ENCODE peak calls at places on chromosomes 3 and 15, in eight cellular contexts. One of them, this sample, is unnamed.

GRCh38 chr15:66955871-66956585 is 109.4 kb upstream of the SMAD3 start:
- DNase-seq in HL-60: no peak
- DNase-seq in ovary: no peak
- DNase-seq in H9: no peak
- DNase-seq in lower lobe of right lung: no peak
- DNase-seq in caudate nucleus: no peak
- DNase-seq in stomach: no peak
- DNase-seq in OCI-LY7: no peak
- DNase-seq in this sample: no peak

GRCh38 chr3:115595611-115596010 is 27.7 kb upstream of the GAP43 start:
- DNase-seq in lower lobe of right lung: no peak
- DNase-seq in H9: no peak
- DNase-seq in ovary: no peak
- DNase-seq in caudate nucleus: no peak
- DNase-seq in HL-60: no peak
- DNase-seq in stomach: no peak
- DNase-seq in OCI-LY7: no peak
- DNase-seq in this sample: no peak

GRCh38 chr3:24264748-24265158 is 229.9 kb downstream of the THRB start:
- DNase-seq in lower lobe of right lung: no peak
- DNase-seq in H9: no peak
- DNase-seq in HL-60: peak
- DNase-seq in stomach: no peak
- DNase-seq in OCI-LY7: peak
- DNase-seq in ovary: no peak
- DNase-seq in caudate nucleus: no peak
- DNase-seq in this sample: peak

GRCh38 chr3:186823391-186823790 is 17.1 kb upstream of the RFC4 start:
- DNase-seq in caudate nucleus: no peak
- DNase-seq in lower lobe of right lung: no peak
- DNase-seq in H9: no peak
- DNase-seq in HL-60: no peak
- DNase-seq in ovary: no peak
- DNase-seq in stomach: no peak
- DNase-seq in OCI-LY7: no peak
- DNase-seq in this sample: no peak

GRCh38 chr3:105997800-105998526 is 129.2 kb upstream of the CBLB start:
- DNase-seq in lower lobe of right lung: peak
- DNase-seq in H9: no peak
- DNase-seq in stomach: no peak
- DNase-seq in OCI-LY7: no peak
- DNase-seq in caudate nucleus: no peak
- DNase-seq in HL-60: peak
- DNase-seq in ovary: no peak
- DNase-seq in this sample: no peak

GRCh38 chr15:83848315-83849050 is 194.6 kb downstream of the ADAMTSL3 start:
- DNase-seq in OCI-LY7: no peak
- DNase-seq in stomach: no peak
- DNase-seq in HL-60: no peak
- DNase-seq in lower lobe of right lung: no peak
- DNase-seq in H9: no peak
- DNase-seq in caudate nucleus: no peak
- DNase-seq in ovary: no peak
- DNase-seq in this sample: no peak

GRCh38 chr3:157531301-157531660 is 28.1 kb upstream of the VEPH1 start:
- DNase-seq in ovary: no peak
- DNase-seq in lower lobe of right lung: no peak
- DNase-seq in HL-60: no peak
- DNase-seq in OCI-LY7: no peak
- DNase-seq in caudate nucleus: no peak
- DNase-seq in H9: no peak
- DNase-seq in stomach: no peak
- DNase-seq in this sample: no peak

GRCh38 chr15:67185621-67186225 is 68.7 kb downstream of the AAGAB start:
- DNase-seq in H9: no peak
- DNase-seq in stomach: no peak
- DNase-seq in caudate nucleus: no peak
- DNase-seq in ovary: no peak
- DNase-seq in OCI-LY7: no peak
- DNase-seq in lower lobe of right lung: no peak
- DNase-seq in HL-60: peak
- DNase-seq in this sample: no peak

GRCh38 chr3:166265153-166265552 is 427.9 kb upstream of the BCHE start:
- DNase-seq in HL-60: no peak
- DNase-seq in H9: no peak
- DNase-seq in OCI-LY7: no peak
- DNase-seq in stomach: no peak
- DNase-seq in caudate nucleus: no peak
- DNase-seq in lower lobe of right lung: no peak
- DNase-seq in ovary: no peak
- DNase-seq in this sample: no peak

GRCh38 chr3:117193390-117193789 is 483.8 kb downstream of the TUSC7 start:
- DNase-seq in OCI-LY7: no peak
- DNase-seq in stomach: no peak
- DNase-seq in lower lobe of right lung: no peak
- DNase-seq in ovary: no peak
- DNase-seq in H9: no peak
- DNase-seq in caudate nucleus: no peak
- DNase-seq in HL-60: no peak
- DNase-seq in this sample: no peak

GRCh38 chr3:188434594-188434993 is 280.6 kb downstream of the LPP start:
- DNase-seq in ovary: no peak
- DNase-seq in H9: no peak
- DNase-seq in HL-60: no peak
- DNase-seq in caudate nucleus: no peak
- DNase-seq in OCI-LY7: no peak
- DNase-seq in stomach: no peak
- DNase-seq in lower lobe of right lung: no peak
- DNase-seq in this sample: no peak

GRCh38 chr3:150090006-150090405 is 119.3 kb upstream of the PFN2 start:
- DNase-seq in HL-60: no peak
- DNase-seq in OCI-LY7: no peak
- DNase-seq in ovary: no peak
- DNase-seq in lower lobe of right lung: no peak
- DNase-seq in caudate nucleus: no peak
- DNase-seq in H9: no peak
- DNase-seq in stomach: no peak
- DNase-seq in this sample: no peak

GRCh38 chr3:123719785-123720531 is 135.1 kb upstream of the HACD2 start:
- DNase-seq in H9: no peak
- DNase-seq in stomach: no peak
- DNase-seq in caudate nucleus: no peak
- DNase-seq in lower lobe of right lung: no peak
- DNase-seq in ovary: peak
- DNase-seq in OCI-LY7: no peak
- DNase-seq in HL-60: no peak
- DNase-seq in this sample: peak

GRCh38 chr3:134449951-134450350 is 35.8 kb downstream of the ANAPC13 start:
- DNase-seq in OCI-LY7: no peak
- DNase-seq in HL-60: no peak
- DNase-seq in lower lobe of right lung: no peak
- DNase-seq in H9: no peak
- DNase-seq in ovary: no peak
- DNase-seq in caudate nucleus: no peak
- DNase-seq in stomach: no peak
- DNase-seq in this sample: no peak

GRCh38 chr3:177066068-177066467 is 131.2 kb downstream of the TBL1XR1 start:
- DNase-seq in caudate nucleus: no peak
- DNase-seq in ovary: no peak
- DNase-seq in HL-60: no peak
- DNase-seq in H9: no peak
- DNase-seq in lower lobe of right lung: no peak
- DNase-seq in stomach: no peak
- DNase-seq in OCI-LY7: no peak
- DNase-seq in this sample: no peak

GRCh38 chr3:139198186-139198585 is 145.6 kb upstream of the MRPS22 start:
- DNase-seq in lower lobe of right lung: no peak
- DNase-seq in H9: no peak
- DNase-seq in OCI-LY7: no peak
- DNase-seq in ovary: no peak
- DNase-seq in HL-60: no peak
- DNase-seq in caudate nucleus: no peak
- DNase-seq in stomach: no peak
- DNase-seq in this sample: no peak

DNA sequence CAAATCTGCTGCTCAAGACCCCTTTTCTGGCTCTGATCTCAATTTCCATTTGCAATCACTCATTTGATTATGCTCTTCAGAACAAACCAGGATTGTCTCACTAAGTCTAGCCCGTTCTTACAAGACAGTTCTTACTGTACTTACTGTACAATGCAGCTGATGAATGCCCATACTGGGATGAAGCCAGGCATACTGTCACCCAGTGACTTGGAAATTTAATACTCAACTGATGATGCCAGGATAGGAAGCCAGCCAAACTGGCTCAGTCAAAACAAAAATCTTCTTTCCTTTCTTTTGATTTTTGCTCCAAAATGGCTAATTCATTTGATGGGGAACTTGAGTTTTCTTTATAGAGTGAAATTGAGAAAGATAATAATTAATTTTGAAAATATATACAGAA is 265.7 kb upstream of the THBS1 start:
- DNase-seq in HL-60: no peak
- DNase-seq in ovary: no peak
- DNase-seq in lower lobe of right lung: no peak
- DNase-seq in stomach: no peak
- DNase-seq in H9: no peak
- DNase-seq in caudate nucleus: no peak
- DNase-seq in OCI-LY7: no peak
- DNase-seq in this sample: no peak
- H3K27ac ChIP-seq in HL-60: no peak
- H3K27ac ChIP-seq in ovary: no peak
- H3K27ac ChIP-seq in lower lobe of right lung: no peak
- H3K27ac ChIP-seq in stomach: no peak
- H3K27ac ChIP-seq in H9: no peak
- H3K27ac ChIP-seq in caudate nucleus: no peak
- H3K27ac ChIP-seq in OCI-LY7: no peak
- H3K27ac ChIP-seq in this sample: no peak

GRCh38 chr15:92869263-92869940 is 30.7 kb upstream of the CHD2 start:
- DNase-seq in lower lobe of right lung: no peak
- DNase-seq in H9: no peak
- DNase-seq in caudate nucleus: no peak
- DNase-seq in stomach: no peak
- DNase-seq in ovary: no peak
- DNase-seq in OCI-LY7: no peak
- DNase-seq in HL-60: no peak
- DNase-seq in this sample: no peak

GRCh38 chr15:92864127-92864814 is 35.9 kb upstream of the CHD2 start:
- DNase-seq in ovary: no peak
- DNase-seq in stomach: no peak
- DNase-seq in lower lobe of right lung: no peak
- DNase-seq in caudate nucleus: no peak
- DNase-seq in H9: no peak
- DNase-seq in HL-60: no peak
- DNase-seq in OCI-LY7: peak
- DNase-seq in this sample: no peak

GRCh38 chr15:92869977-92870644 is 30.0 kb upstream of the CHD2 start:
- DNase-seq in OCI-LY7: no peak
- DNase-seq in ovary: no peak
- DNase-seq in H9: no peak
- DNase-seq in caudate nucleus: no peak
- DNase-seq in HL-60: no peak
- DNase-seq in stomach: no peak
- DNase-seq in lower lobe of right lung: no peak
- DNase-seq in this sample: no peak
- H3K27ac ChIP-seq in OCI-LY7: no peak
- H3K27ac ChIP-seq in ovary: no peak
- H3K27ac ChIP-seq in H9: no peak
- H3K27ac ChIP-seq in caudate nucleus: no peak
- H3K27ac ChIP-seq in HL-60: no peak
- H3K27ac ChIP-seq in stomach: peak
- H3K27ac ChIP-seq in lower lobe of right lung: peak
- H3K27ac ChIP-seq in this sample: no peak

DNA sequence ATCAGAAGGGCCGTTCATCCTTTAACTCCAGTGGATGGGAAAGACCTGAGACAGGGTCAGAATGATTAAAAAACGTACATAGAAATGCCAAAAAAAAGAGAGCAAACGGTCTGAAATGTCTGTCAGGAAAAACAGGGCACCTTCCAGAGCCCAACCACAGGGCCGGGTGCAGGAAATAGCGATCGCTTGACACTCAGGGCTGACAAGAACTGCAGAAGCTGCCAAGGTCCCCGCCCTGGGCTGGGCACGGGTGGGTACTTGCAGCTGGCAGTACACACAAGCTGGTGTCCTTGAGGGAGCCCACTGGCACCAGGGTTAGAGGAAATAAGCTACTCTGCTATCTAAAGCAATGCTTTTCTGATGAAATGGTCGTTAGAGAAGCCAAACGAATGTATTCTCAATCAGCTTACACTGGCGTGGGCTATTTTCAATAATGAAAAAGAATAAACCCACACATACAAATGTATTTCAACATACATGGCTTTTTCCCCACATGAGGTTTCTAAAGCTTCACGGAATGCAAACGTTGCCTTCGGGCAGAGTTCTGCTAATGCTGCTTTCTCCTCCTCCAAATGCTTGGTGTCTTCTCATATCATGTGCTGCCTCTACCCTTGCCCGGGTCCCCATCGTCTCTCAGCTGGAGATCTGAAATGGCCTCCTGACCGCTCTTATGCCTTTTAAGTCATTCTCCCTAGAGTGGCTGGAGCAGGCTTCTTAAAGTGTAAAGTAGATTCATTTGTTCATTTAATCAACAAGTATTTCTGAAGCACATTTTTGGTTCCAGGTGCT is 15.5 kb downstream of the FRMD4B start:
- DNase-seq in H9: no peak
- DNase-seq in stomach: peak
- DNase-seq in ovary: peak
- DNase-seq in lower lobe of right lung: peak
- DNase-seq in caudate nucleus: peak
- DNase-seq in HL-60: peak
- DNase-seq in OCI-LY7: no peak
- DNase-seq in this sample: peak
- H3K27ac ChIP-seq in H9: no peak
- H3K27ac ChIP-seq in stomach: peak
- H3K27ac ChIP-seq in ovary: no peak
- H3K27ac ChIP-seq in lower lobe of right lung: peak
- H3K27ac ChIP-seq in caudate nucleus: peak
- H3K27ac ChIP-seq in HL-60: peak
- H3K27ac ChIP-seq in OCI-LY7: no peak
- H3K27ac ChIP-seq in this sample: peak

DNA sequence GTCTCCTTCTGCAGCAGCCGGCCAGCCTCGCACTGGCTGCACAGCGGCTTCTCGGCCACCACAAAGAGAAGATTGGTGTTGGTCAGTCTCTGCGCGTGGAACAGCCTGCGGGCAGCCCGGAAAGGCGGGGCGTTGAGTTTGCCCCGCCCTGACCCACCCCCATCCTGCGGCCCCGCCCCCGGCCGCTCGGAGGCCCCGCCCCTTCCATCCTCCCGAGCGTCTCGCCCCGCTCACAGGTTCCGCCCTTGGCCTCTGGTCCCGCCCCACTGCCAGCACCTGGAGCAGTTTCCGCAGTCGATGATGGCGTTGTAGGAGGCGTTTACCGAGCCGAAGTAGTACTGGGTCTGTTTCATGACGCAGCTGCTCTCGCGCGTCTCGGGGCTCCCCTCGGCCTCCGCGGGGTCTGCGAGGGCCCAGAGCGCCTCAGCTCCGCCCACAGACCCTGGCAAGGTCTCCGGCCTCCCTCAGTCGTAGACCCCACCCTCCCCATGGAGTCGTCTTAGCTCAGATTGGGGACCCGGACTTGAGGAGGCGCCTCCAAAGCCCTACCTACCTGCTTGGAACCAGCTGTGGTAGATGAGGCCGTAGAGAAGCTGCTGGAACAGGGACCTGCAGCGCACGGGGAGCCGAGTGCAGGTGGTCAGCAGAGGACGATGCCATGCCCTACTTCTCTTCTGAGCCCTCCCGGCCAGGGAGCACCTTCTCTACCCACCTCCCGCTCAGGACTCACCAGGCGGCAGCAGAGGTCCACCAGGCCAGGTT is 5.9 kb upstream of the TMEM115 start:
- DNase-seq in caudate nucleus: peak
- DNase-seq in stomach: peak
- DNase-seq in ovary: peak
- DNase-seq in H9: peak
- DNase-seq in lower lobe of right lung: peak
- DNase-seq in HL-60: peak
- DNase-seq in OCI-LY7: peak
- DNase-seq in this sample: no peak
- H3K27ac ChIP-seq in caudate nucleus: peak
- H3K27ac ChIP-seq in stomach: peak
- H3K27ac ChIP-seq in ovary: no peak
- H3K27ac ChIP-seq in H9: no peak
- H3K27ac ChIP-seq in lower lobe of right lung: peak
- H3K27ac ChIP-seq in HL-60: no peak
- H3K27ac ChIP-seq in OCI-LY7: no peak
- H3K27ac ChIP-seq in this sample: no peak

This sample was measured in substantia nigra.